ENCODE peak calls at places on chromosome 20, in seven cellular contexts. One of them, this sample, is unnamed.

GRCh38 chr20:44142416-44142815 is 44.6 kb downstream of the JPH2 start:
- DNase-seq in HCT116: no peak
- DNase-seq in stomach: no peak
- DNase-seq in spleen: no peak
- DNase-seq in esophagus muscularis mucosa: no peak
- DNase-seq in endothelial cell of umbilical vein: no peak
- DNase-seq in breast epithelium: no peak
- DNase-seq in this sample: no peak

GRCh38 chr20:52193133-52193532 is 1.6 kb upstream of the ZFP64 start:
- DNase-seq in endothelial cell of umbilical vein: no peak
- DNase-seq in stomach: no peak
- DNase-seq in HCT116: no peak
- DNase-seq in breast epithelium: no peak
- DNase-seq in spleen: no peak
- DNase-seq in esophagus muscularis mucosa: no peak
- DNase-seq in this sample: no peak

GRCh38 chr20:7496394-7497111 is 443.7 kb downstream of the HAO1 start:
- DNase-seq in esophagus muscularis mucosa: no peak
- DNase-seq in endothelial cell of umbilical vein: peak; percentile 11
- DNase-seq in spleen: no peak
- DNase-seq in HCT116: no peak
- DNase-seq in stomach: no peak
- DNase-seq in breast epithelium: no peak
- DNase-seq in this sample: no peak

GRCh38 chr20:45833883-45834796 is 541 bp downstream of the SNX21 start:
- DNase-seq in spleen: peak; percentile 90
- DNase-seq in breast epithelium: peak; percentile 61
- DNase-seq in stomach: peak; percentile 69
- DNase-seq in HCT116: no peak
- DNase-seq in esophagus muscularis mucosa: no peak
- DNase-seq in endothelial cell of umbilical vein: peak; percentile 83
- DNase-seq in this sample: peak; percentile 63

GRCh38 chr20:44079968-44080560 is 106.9 kb downstream of the JPH2 start:
- DNase-seq in spleen: no peak
- DNase-seq in breast epithelium: peak; percentile 15
- DNase-seq in stomach: no peak
- DNase-seq in HCT116: no peak
- DNase-seq in endothelial cell of umbilical vein: no peak
- DNase-seq in esophagus muscularis mucosa: peak; percentile 77
- DNase-seq in this sample: no peak

GRCh38 chr20:60255426-60255825 is 297.2 kb downstream of the CDH26 start:
- DNase-seq in esophagus muscularis mucosa: no peak
- DNase-seq in stomach: no peak
- DNase-seq in endothelial cell of umbilical vein: no peak
- DNase-seq in spleen: no peak
- DNase-seq in HCT116: no peak
- DNase-seq in breast epithelium: no peak
- DNase-seq in this sample: no peak

GRCh38 chr20:1885940-1886693 is 9.1 kb upstream of the SIRPA start:
- DNase-seq in endothelial cell of umbilical vein: no peak
- DNase-seq in spleen: peak; percentile 58
- DNase-seq in esophagus muscularis mucosa: no peak
- DNase-seq in breast epithelium: no peak
- DNase-seq in stomach: no peak
- DNase-seq in HCT116: no peak
- DNase-seq in this sample: no peak

GRCh38 chr20:40948352-40949267 is 80.0 kb upstream of the TOP1 start:
- DNase-seq in endothelial cell of umbilical vein: no peak
- DNase-seq in HCT116: no peak
- DNase-seq in breast epithelium: no peak
- DNase-seq in spleen: no peak
- DNase-seq in stomach: no peak
- DNase-seq in esophagus muscularis mucosa: no peak
- DNase-seq in this sample: no peak

GRCh38 chr20:45229264-45230056 is 8.3 kb downstream of the SEMG2 start:
- DNase-seq in endothelial cell of umbilical vein: no peak
- DNase-seq in esophagus muscularis mucosa: no peak
- DNase-seq in breast epithelium: no peak
- DNase-seq in stomach: peak; percentile 63
- DNase-seq in spleen: peak; percentile 84
- DNase-seq in HCT116: peak; percentile 60
- DNase-seq in this sample: no peak

DNA sequence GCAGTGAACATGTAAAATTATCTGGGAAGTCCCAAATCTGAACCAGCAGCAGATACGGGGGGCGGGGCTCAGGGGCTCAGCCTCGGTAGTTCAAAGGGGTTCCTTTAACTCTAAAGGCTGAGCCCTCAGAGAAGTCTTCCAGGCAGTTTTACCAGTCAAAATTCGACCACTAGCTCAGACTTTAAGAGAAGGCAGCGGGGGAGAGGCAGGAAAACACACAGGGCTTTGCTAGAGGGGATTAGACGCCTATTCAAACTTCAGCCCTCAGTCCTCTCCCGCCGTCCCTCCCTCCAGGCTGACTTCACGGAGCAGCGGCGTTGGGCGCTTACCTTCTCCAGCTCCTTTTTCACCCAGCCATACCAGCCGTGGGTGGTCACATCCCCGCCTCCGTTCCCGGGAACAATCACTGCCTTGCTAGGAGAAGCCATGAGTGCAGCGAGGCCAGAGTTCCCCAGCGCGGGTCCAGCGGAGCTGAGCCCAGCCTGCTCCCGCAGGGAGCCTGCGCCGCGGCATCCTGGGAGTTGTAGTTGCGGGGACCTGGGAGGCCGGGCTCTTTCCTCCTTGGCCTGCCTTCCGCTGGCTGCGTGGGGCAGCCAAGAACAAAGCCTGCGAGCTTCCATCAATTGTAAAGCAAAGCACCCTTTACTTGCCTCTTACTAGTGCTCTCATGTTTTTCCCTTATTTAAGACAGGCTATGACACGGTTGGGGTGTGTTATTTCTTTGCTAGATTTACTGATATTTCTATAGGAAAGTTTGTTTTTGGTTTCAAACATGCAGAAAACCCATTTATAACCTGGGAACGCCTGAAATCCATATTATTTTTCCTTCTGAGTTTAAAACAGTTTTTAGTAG is at the start of gene RBBP9:
- DNase-seq in endothelial cell of umbilical vein: peak; percentile 85
- DNase-seq in breast epithelium: peak; percentile 64
- DNase-seq in spleen: peak; percentile 97
- DNase-seq in stomach: peak; percentile 89
- DNase-seq in HCT116: peak; percentile 56
- DNase-seq in esophagus muscularis mucosa: peak; percentile 95
- DNase-seq in this sample: peak; percentile 77
- TF ChIP-seq POLR2A in endothelial cell of umbilical vein: peak; percentile 63
- TF ChIP-seq POLR2A in breast epithelium: no peak
- TF ChIP-seq POLR2A in spleen: no peak
- TF ChIP-seq POLR2A in stomach: no peak
- TF ChIP-seq POLR2A in HCT116: peak; percentile 49
- TF ChIP-seq POLR2A in esophagus muscularis mucosa: no peak
- TF ChIP-seq POLR2A in this sample: peak; percentile 61

GRCh38 chr20:25197173-25197869 is 1.8 kb downstream of the ENTPD6 start:
- DNase-seq in spleen: peak; percentile 72
- DNase-seq in esophagus muscularis mucosa: peak; percentile 85
- DNase-seq in breast epithelium: no peak
- DNase-seq in HCT116: no peak
- DNase-seq in stomach: no peak
- DNase-seq in endothelial cell of umbilical vein: no peak
- DNase-seq in this sample: no peak
- TF ChIP-seq POLR2AphosphoS5 in spleen: no peak
- TF ChIP-seq POLR2AphosphoS5 in esophagus muscularis mucosa: no peak
- TF ChIP-seq POLR2AphosphoS5 in breast epithelium: no peak
- TF ChIP-seq POLR2AphosphoS5 in HCT116: no peak
- TF ChIP-seq POLR2AphosphoS5 in stomach: no peak
- TF ChIP-seq POLR2AphosphoS5 in endothelial cell of umbilical vein: no peak
- TF ChIP-seq POLR2AphosphoS5 in this sample: no peak

DNA sequence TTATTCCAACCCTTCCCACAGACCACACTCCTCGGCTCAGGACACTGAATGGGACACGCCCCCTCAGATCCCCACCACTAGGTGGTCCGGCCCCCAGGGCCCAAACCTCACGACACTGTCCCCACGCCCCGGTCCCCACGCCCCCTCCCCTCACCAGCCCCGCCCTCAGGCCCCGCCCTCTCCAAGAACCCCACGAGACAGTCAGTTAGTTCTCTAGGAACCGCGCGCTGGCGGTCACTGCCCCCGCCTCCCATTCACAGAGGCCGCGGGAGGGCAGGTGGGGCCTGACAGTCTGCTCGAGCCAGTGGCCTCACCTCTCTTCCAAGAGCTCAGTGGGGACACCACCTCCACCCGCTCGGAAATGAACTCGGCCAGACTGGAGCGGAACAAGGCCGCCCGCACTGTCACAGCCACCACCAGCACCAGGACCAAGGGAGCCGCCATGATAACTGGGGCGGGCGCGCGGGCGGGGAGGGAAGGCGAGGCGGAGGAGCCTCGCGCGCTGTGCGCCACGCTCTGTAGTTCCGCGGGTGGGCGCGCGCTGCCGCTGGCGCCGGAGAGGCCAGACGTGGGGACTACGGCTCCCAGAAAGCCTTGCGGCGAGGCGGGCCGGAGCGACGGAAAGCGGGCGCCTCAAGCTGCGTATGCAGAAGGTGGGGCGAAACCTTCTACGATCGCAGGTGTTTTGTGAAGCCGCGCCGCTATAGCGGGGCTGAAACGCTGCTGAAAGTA is at the start of gene PIGU:
- DNase-seq in HCT116: peak; percentile 91
- DNase-seq in breast epithelium: peak; percentile 92
- DNase-seq in spleen: peak; percentile 100
- DNase-seq in esophagus muscularis mucosa: peak; percentile 97
- DNase-seq in stomach: peak; percentile 97
- DNase-seq in endothelial cell of umbilical vein: peak; percentile 97
- DNase-seq in this sample: peak; percentile 91
- TF ChIP-seq POLR2A in HCT116: peak; percentile 83
- TF ChIP-seq POLR2A in breast epithelium: no peak
- TF ChIP-seq POLR2A in spleen: no peak
- TF ChIP-seq POLR2A in esophagus muscularis mucosa: no peak
- TF ChIP-seq POLR2A in stomach: no peak
- TF ChIP-seq POLR2A in endothelial cell of umbilical vein: peak; percentile 47
- TF ChIP-seq POLR2A in this sample: peak; percentile 85

GRCh38 chr20:57378646-57379262 is 12.4 kb upstream of the RBM38 start:
- DNase-seq in spleen: no peak
- DNase-seq in HCT116: no peak
- DNase-seq in breast epithelium: no peak
- DNase-seq in stomach: no peak
- DNase-seq in endothelial cell of umbilical vein: no peak
- DNase-seq in esophagus muscularis mucosa: no peak
- DNase-seq in this sample: no peak
- TF ChIP-seq POLR2AphosphoS5 in spleen: no peak
- TF ChIP-seq POLR2AphosphoS5 in HCT116: no peak
- TF ChIP-seq POLR2AphosphoS5 in breast epithelium: no peak
- TF ChIP-seq POLR2AphosphoS5 in stomach: no peak
- TF ChIP-seq POLR2AphosphoS5 in endothelial cell of umbilical vein: no peak
- TF ChIP-seq POLR2AphosphoS5 in esophagus muscularis mucosa: no peak
- TF ChIP-seq POLR2AphosphoS5 in this sample: no peak

DNA sequence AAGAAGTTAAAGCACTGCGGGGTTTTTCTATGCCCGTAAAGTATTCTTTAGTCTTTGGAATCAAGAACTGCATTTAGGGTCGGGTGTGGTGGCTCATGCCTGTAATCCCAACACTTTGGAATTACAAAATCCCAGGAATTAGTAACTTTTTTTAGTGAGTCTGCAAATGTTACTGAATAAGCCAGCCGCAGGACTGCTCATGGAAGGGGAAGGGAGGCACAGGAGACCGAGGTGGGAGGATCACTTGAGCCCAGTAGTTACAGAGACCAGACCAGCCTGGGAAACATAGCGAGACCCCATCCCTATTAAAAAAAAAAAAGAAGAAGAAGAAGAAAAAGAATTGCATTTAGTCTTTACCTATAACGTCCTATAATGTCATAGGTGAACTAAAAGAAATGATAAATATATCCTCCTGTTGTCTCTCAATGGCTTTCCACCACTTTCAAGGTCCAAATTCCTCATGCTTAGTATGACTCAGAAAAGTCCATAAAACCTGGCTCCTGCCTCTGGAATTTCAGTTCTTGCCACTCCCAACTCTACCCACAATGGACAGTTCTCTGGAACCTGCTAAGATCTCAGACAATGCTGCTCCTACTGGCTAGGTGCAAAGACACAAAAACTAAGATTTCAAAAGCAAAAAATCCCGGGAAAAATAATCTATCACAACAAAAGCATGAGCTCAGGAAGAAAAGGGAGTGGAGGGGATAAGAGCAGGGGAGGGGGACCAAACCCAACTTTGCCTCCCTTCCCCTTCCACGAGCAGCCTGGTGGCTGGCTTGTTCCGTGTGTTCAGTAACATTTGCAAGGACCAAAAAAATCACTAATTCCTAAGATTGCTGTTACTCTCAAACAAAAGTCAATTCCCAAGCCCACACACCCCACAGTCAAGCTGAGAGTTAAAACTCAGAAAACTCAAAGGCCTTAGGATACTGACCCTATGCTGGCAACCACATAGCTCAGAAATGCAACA is 39.0 kb downstream of the B4GALT5 start:
- DNase-seq in endothelial cell of umbilical vein: no peak
- DNase-seq in esophagus muscularis mucosa: no peak
- DNase-seq in stomach: no peak
- DNase-seq in HCT116: peak; percentile 90
- DNase-seq in breast epithelium: no peak
- DNase-seq in spleen: no peak
- DNase-seq in this sample: no peak
- TF ChIP-seq POLR2A in endothelial cell of umbilical vein: no peak
- TF ChIP-seq POLR2A in esophagus muscularis mucosa: no peak
- TF ChIP-seq POLR2A in stomach: no peak
- TF ChIP-seq POLR2A in HCT116: no peak
- TF ChIP-seq POLR2A in breast epithelium: no peak
- TF ChIP-seq POLR2A in spleen: no peak
- TF ChIP-seq POLR2A in this sample: no peak

GRCh38 chr20:38112943-38113294 is 52.2 kb downstream of the TGM2 start:
- DNase-seq in endothelial cell of umbilical vein: no peak
- DNase-seq in stomach: no peak
- DNase-seq in esophagus muscularis mucosa: no peak
- DNase-seq in HCT116: no peak
- DNase-seq in spleen: no peak
- DNase-seq in breast epithelium: no peak
- DNase-seq in this sample: no peak

GRCh38 chr20:38115205-38115604 is 49.9 kb downstream of the TGM2 start:
- DNase-seq in spleen: no peak
- DNase-seq in HCT116: no peak
- DNase-seq in stomach: no peak
- DNase-seq in esophagus muscularis mucosa: peak; percentile 53
- DNase-seq in breast epithelium: no peak
- DNase-seq in endothelial cell of umbilical vein: no peak
- DNase-seq in this sample: no peak

GRCh38 chr20:38115896-38116295 is 49.2 kb downstream of the TGM2 start:
- DNase-seq in endothelial cell of umbilical vein: no peak
- DNase-seq in stomach: no peak
- DNase-seq in esophagus muscularis mucosa: no peak
- DNase-seq in spleen: no peak
- DNase-seq in HCT116: no peak
- DNase-seq in breast epithelium: no peak
- DNase-seq in this sample: no peak

GRCh38 chr20:38113401-38114325 is 51.4 kb downstream of the TGM2 start:
- DNase-seq in HCT116: peak; percentile 27
- DNase-seq in spleen: no peak
- DNase-seq in breast epithelium: no peak
- DNase-seq in stomach: no peak
- DNase-seq in endothelial cell of umbilical vein: no peak
- DNase-seq in esophagus muscularis mucosa: peak; percentile 91
- DNase-seq in this sample: no peak

GRCh38 chr20:38114353-38114791 is 50.7 kb downstream of the TGM2 start:
- DNase-seq in spleen: no peak
- DNase-seq in HCT116: no peak
- DNase-seq in endothelial cell of umbilical vein: no peak
- DNase-seq in stomach: no peak
- DNase-seq in esophagus muscularis mucosa: peak; percentile 45
- DNase-seq in breast epithelium: no peak
- DNase-seq in this sample: no peak
- TF ChIP-seq POLR2AphosphoS5 in spleen: no peak
- TF ChIP-seq POLR2AphosphoS5 in HCT116: no peak
- TF ChIP-seq POLR2AphosphoS5 in endothelial cell of umbilical vein: no peak
- TF ChIP-seq POLR2AphosphoS5 in stomach: no peak
- TF ChIP-seq POLR2AphosphoS5 in esophagus muscularis mucosa: no peak
- TF ChIP-seq POLR2AphosphoS5 in breast epithelium: no peak
- TF ChIP-seq POLR2AphosphoS5 in this sample: no peak

This sample was measured in GM12892.